ENCODE peak calls at places on chromosomes 12 and 14, in four cellular contexts. L is IMR-90, S is AG04450, D is sigmoid colon. V is an unnamed sample.

GRCh38 chr12:94710933-94711332 is 60.6 kb upstream of the TMCC3 start:
- DNase-seq in L (peak; percentile 4), S (no peak), D (no peak), V (no peak)

GRCh38 chr14:24258548-24259265 is 4.3 kb downstream of the TGM1 start:
- DNase-seq in L (no peak), S (no peak), D (no peak), V (no peak)

GRCh38 chr12:123149088-123149827 is 1.6 kb downstream of the PITPNM2 start:
- DNase-seq in L (no peak), S (no peak), D (no peak), V (no peak)

GRCh38 chr14:100692859-100693558 is 33.7 kb upstream of the DLK1 start:
- DNase-seq in L (peak; percentile 94), S (peak; percentile 33), D (no peak), V (no peak)

GRCh38 chr12:30725739-30726138 is 29.0 kb downstream of the CAPRIN2 start:
- DNase-seq in L (peak; percentile 84), S (peak; percentile 21), D (no peak), V (no peak)

GRCh38 chr12:75781532-75782046 is 250.0 kb downstream of the PHLDA1 start:
- DNase-seq in L (peak; percentile 81), S (no peak), D (no peak), V (no peak)

GRCh38 chr14:98605043-98605442 is 667.0 kb downstream of the BCL11B start:
- DNase-seq in L (no peak), S (no peak), D (no peak), V (no peak)

GRCh38 chr14:55356913-55357312 is 54.7 kb downstream of the ATG14 start:
- DNase-seq in L (no peak), S (no peak), D (no peak), V (no peak)

GRCh38 chr12:50362671-50363070 is 33.7 kb downstream of the FAM186A start:
- DNase-seq in L (no peak), S (no peak), D (no peak), V (no peak)

GRCh38 chr12:57803317-57803893 is 15.1 kb downstream of the AVIL start:
- DNase-seq in L (peak; percentile 42), S (no peak), D (no peak), V (no peak)

GRCh38 chr12:100279159-100279558 is 12.2 kb downstream of the SCYL2 start:
- DNase-seq in L (no peak), S (no peak), D (no peak), V (no peak)

GRCh38 chr12:119668315-119668651 is 350 bp downstream of the PRKAB1 start:
- DNase-seq in L (peak; percentile 8), S (no peak), D (no peak), V (no peak)

GRCh38 chr14:81390706-81391105 is 9.4 kb downstream of the STON2 start:
- DNase-seq in L (no peak), S (no peak), D (no peak), V (no peak)

GRCh38 chr12:7142057-7142644 is 12.0 kb downstream of the CLSTN3 start:
- DNase-seq in L (peak; percentile 39), S (no peak), D (no peak), V (no peak)

GRCh38 chr12:6662906-6663742 is at the start of gene ING4:
- DNase-seq in L (peak; percentile 99), S (peak; percentile 99), D (peak; percentile 99), V (peak; percentile 98)

GRCh38 chr12:5988088-5988487 is 43.0 kb upstream of the ANO2 start:
- DNase-seq in L (no peak), S (no peak), D (no peak), V (no peak)

GRCh38 chr14:61065671-61066070 is 84.6 kb downstream of the SLC38A6 start:
- DNase-seq in L (no peak), S (no peak), D (no peak), V (no peak)

GRCh38 chr12:42410345-42410744 is 84.4 kb downstream of the PPHLN1 start:
- DNase-seq in L (no peak), S (no peak), D (no peak), V (no peak)

GRCh38 chr12:107663277-107663676 is 22.3 kb upstream of the PWP1 start:
- DNase-seq in L (no peak), S (no peak), D (no peak), V (no peak)
- H3K27ac ChIP-seq in L (no peak overlapping the region), S (no peak overlapping the region), D (no peak overlapping the region), V (no peak overlapping the region)

GRCh38 chr12:11756523-11756922 is 107.0 kb downstream of the ETV6 start:
- DNase-seq in L (no peak), S (no peak), D (peak; percentile 84), V (no peak)

GRCh38 chr12:11758838-11759509 is 109.5 kb downstream of the ETV6 start:
- DNase-seq in L (peak; percentile 47), S (no peak), D (no peak), V (no peak)

GRCh38 chr12:11757095-11757494 is 107.6 kb downstream of the ETV6 start:
- DNase-seq in L (no peak), S (no peak), D (peak; percentile 77), V (no peak)

GRCh38 chr12:11758087-11758837 is 108.8 kb downstream of the ETV6 start:
- DNase-seq in L (no peak), S (no peak), D (no peak), V (no peak)

DNA sequence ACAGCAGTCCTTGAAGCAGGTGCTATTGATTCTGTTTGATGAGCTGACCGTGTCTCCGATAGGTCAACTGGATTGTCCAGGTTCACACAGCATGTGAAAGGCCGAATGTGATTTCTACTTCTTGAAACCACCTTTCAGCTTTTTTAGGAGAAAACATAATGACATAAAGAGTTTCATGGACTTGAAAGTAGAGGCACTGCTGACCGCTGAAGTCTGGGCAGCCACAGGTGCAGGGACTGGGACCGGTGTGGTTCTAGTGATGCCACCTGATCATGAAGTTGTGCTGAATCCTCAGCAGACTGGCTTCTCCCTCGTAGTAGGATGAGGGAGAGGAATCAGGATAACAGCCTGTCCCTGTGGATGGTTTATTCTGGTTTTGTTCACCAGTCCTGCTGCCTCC is 108.1 kb downstream of the ETV6 start:
- DNase-seq in L (no peak), S (no peak), D (no peak), V (no peak)
- H3K27ac ChIP-seq in L (no peak overlapping the region), S (no peak overlapping the region), D (peak overlapping the region; percentile 92), V (peak overlapping the region; percentile 96)

DNA sequence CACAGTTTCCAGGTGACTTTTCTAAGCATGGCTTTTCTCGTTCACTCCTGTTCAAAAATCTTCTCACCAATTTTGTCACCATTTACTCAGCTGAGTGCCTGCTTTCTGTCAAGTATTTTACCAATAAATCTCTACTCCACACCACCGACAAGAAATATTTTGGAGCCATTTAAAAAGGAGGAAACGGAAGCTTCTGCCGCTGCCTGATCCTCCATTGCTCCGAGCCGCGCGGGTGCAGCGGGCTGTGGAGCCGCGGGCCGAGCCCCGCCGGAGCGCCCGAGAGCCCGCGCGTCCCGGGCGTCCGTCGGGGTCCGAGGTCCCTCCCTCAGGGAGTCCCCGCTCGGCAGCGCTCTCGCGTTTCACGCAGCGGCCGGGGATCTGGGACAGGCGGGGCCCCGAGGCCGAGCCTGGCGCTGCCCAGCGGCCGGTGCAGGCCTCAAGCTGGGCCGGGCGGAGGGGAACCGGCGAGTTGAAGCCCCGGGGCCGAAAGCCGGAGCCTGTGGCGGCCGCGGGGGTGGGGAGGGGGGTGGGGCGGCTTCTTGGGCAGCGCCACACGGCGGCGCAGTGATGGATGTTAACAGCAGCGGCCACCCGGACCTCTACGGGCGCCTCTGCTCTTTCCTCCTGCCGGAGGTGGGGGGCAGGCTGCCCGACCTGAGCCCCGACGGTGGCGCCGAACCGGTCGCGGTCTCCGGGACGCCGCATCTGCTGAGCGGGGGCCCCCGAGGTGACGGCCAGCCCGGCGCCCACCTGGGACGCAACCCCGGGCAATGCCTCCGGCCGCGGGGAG is 1.1 kb upstream of the HEBP1 start:
- DNase-seq in L (peak; percentile 32), S (no peak), D (peak; percentile 74), V (peak; percentile 80)
- H3K27ac ChIP-seq in L (peak overlapping the region; percentile 76), S (peak overlapping the region; percentile 77), D (peak overlapping the region; percentile 91), V (peak overlapping the region; percentile 96)

DNA sequence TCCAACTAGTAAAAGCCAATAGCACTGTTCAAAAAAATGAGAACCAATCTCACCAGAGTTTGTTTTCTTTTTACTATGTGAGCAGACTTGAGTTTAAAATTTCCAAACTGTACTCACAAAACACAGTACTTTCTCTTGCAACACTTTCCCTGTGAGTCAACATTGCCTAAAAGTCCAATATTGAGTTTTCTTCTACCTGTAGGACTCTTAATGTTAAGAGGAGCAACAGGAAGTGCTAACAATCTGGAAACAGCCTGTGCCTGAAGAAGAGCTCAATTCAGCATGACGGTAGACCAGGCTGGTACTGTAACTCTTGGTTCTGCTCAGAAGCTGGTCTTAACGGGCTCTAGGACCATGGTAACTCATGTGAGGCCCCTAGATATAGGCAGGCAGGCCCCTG is 144.3 kb downstream of the MED13L start:
- DNase-seq in L (peak; percentile 57), S (no peak), D (no peak), V (no peak)
- H3K27ac ChIP-seq in L (no peak overlapping the region), S (no peak overlapping the region), D (no peak overlapping the region), V (no peak overlapping the region)

GRCh38 chr12:128801879-128802391 is 21.8 kb downstream of the SLC15A4 start:
- DNase-seq in L (peak; percentile 78), S (no peak), D (peak; percentile 14), V (no peak)
- H3K27ac ChIP-seq in L (peak overlapping the region; percentile 41), S (no peak overlapping the region), D (no peak overlapping the region), V (no peak overlapping the region)

DNA sequence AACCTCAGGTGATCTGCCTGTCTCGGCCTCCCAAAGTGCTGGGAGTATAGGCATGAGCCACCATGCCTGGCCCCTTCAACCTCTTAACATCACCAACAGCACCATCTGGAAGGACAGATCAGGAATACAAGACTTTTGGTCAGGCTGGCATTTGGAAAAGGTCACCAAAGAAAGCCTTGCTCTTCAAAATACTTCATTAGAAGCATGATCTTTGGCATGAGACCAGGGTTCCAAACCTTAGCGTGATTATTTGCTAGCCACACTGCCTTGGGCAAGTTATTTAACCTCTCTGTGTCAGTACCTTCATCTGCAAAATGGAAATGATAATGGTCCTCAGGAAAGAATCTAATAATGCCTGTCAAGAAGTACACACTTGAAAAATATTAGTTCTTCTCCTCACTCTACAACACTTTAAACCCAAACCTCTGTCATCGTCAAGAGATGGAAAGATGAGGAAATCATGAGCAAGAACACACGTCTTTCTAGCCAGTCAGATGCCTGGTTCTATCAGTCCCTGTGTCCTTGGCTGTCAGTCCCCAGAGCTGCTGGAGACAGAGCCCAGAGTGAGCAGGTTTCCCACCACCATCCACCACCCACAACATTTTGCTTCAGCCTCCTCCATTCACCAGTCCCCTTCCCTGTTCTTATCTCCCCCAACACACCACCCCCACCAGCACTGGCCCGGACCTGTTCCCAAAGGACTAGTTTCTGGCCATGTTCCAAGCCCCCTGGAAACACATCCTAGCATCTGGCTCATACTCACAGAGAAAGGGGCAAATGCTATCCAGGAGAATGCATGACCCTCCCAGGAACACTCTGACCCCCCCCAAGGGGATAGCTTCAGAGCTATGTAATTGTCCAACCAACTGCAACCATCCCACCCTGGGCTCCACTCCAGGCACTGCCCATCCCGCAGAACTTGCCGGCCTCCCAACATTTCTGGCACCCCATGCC is 2.0 kb downstream of the ADCY6 start:
- DNase-seq in L (no peak), S (no peak), D (no peak), V (no peak)
- H3K27ac ChIP-seq in L (no peak overlapping the region), S (no peak overlapping the region), D (peak overlapping the region; percentile 81), V (peak overlapping the region; percentile 96)